ENCODE peak calls at places on chromosomes 6 and 20, in eight cellular contexts. X, J, Q, W, U, B, Z and D are unnamed samples.

GRCh38 chr6:27096834-27097511 is 150.5 kb upstream of the PRSS16 start:
- DNase-seq in X (peak), J (peak), Q (no peak), W (peak), U (peak), B (peak), Z (no peak), D (peak)

GRCh38 chr6:81758221-81758620 is 5.7 kb upstream of the TENT5A start:
- DNase-seq in X (no peak), J (no peak), Q (no peak), W (no peak), U (no peak), B (no peak), Z (no peak), D (no peak)

GRCh38 chr6:86683132-86683908 is 254.0 kb upstream of the HTR1E start:
- DNase-seq in X (no peak), J (no peak), Q (no peak), W (no peak), U (no peak), B (no peak), Z (no peak), D (no peak)

GRCh38 chr20:19212524-19213502 is at the start of gene SLC24A3:
- DNase-seq in X (peak), J (peak), Q (peak), W (peak), U (peak), B (peak), Z (no peak), D (peak)

GRCh38 chr6:145814035-145814500 is 527 bp downstream of the FBXO30 start:
- DNase-seq in X (peak), J (no peak), Q (no peak), W (peak), U (peak), B (no peak), Z (no peak), D (no peak)

GRCh38 chr20:31602779-31603441 is 2.2 kb upstream of the ID1 start:
- DNase-seq in X (no peak), J (peak), Q (no peak), W (peak), U (peak), B (no peak), Z (peak), D (peak)

GRCh38 chr20:53513489-53514298 is 79.9 kb downstream of the ZNF217 start:
- DNase-seq in X (no peak), J (no peak), Q (peak), W (no peak), U (no peak), B (no peak), Z (no peak), D (no peak)

GRCh38 chr20:64140956-64141355 is 23.3 kb upstream of the MYT1 start:
- DNase-seq in X (no peak), J (no peak), Q (peak), W (no peak), U (no peak), B (no peak), Z (no peak), D (no peak)

GRCh38 chr6:45344900-45345299 is 16.8 kb downstream of the RUNX2 start:
- DNase-seq in X (no peak), J (no peak), Q (no peak), W (no peak), U (no peak), B (no peak), Z (no peak), D (no peak)

GRCh38 chr20:46939031-46939430 is 44.4 kb downstream of the EYA2 start:
- DNase-seq in X (peak), J (no peak), Q (no peak), W (peak), U (peak), B (no peak), Z (no peak), D (no peak)

GRCh38 chr20:44500221-44500620 is 21.6 kb downstream of the SERINC3 start:
- DNase-seq in X (no peak), J (no peak), Q (no peak), W (no peak), U (no peak), B (no peak), Z (no peak), D (no peak)

GRCh38 chr20:45983279-45983743 is 11.3 kb upstream of the ZNF335 start:
- DNase-seq in X (no peak), J (no peak), Q (no peak), W (no peak), U (peak), B (no peak), Z (no peak), D (no peak)

GRCh38 chr6:21073318-21073839 is 520.2 kb upstream of the SOX4 start:
- DNase-seq in X (no peak), J (no peak), Q (no peak), W (no peak), U (no peak), B (no peak), Z (no peak), D (no peak)

GRCh38 chr6:106885659-106886058 is 88.9 kb downstream of the CD24 start:
- DNase-seq in X (no peak), J (no peak), Q (no peak), W (no peak), U (no peak), B (no peak), Z (no peak), D (no peak)

GRCh38 chr6:164505425-164505824 is 804.0 kb downstream of the C6orf118 start:
- DNase-seq in X (no peak), J (no peak), Q (no peak), W (no peak), U (no peak), B (no peak), Z (no peak), D (no peak)

GRCh38 chr20:19785173-19785799 is 27.2 kb downstream of the RIN2 start:
- DNase-seq in X (no peak), J (no peak), Q (no peak), W (peak), U (no peak), B (no peak), Z (no peak), D (no peak)

GRCh38 chr6:27279513-27280063 is 32.1 kb downstream of the PRSS16 start:
- DNase-seq in X (peak), J (no peak), Q (no peak), W (no peak), U (peak), B (no peak), Z (no peak), D (no peak)

GRCh38 chr6:145091102-145091826 is 644.1 kb downstream of the EPM2A start:
- DNase-seq in X (no peak), J (no peak), Q (no peak), W (no peak), U (no peak), B (no peak), Z (no peak), D (no peak)

GRCh38 chr20:30175681-30176080 is 1081.8 kb upstream of the DEFB115 start:
- DNase-seq in X (no peak), J (no peak), Q (no peak), W (no peak), U (no peak), B (no peak), Z (no peak), D (no peak)

GRCh38 chr6:125392682-125393081 is 90.9 kb upstream of the HDDC2 start:
- DNase-seq in X (no peak), J (peak), Q (no peak), W (no peak), U (no peak), B (no peak), Z (no peak), D (peak)

GRCh38 chr6:170172406-170172805 is 118.5 kb downstream of the DLL1 start:
- DNase-seq in X (no peak), J (no peak), Q (peak), W (no peak), U (no peak), B (no peak), Z (no peak), D (no peak)

GRCh38 chr20:12358006-12358654 is 440.4 kb downstream of the BTBD3 start:
- DNase-seq in X (peak), J (no peak), Q (no peak), W (peak), U (peak), B (no peak), Z (no peak), D (no peak)
- TF ChIP-seq CTCF in X (peak), J (peak), Q (no peak), W (peak), U (peak), B (no peak), Z (no peak), D (no peak)

GRCh38 chr6:108115598-108116058 is 41.1 kb upstream of the OSTM1 start:
- DNase-seq in X (peak), J (peak), Q (no peak), W (peak), U (peak), B (no peak), Z (no peak), D (peak)
- TF ChIP-seq CTCF in X (peak), J (peak), Q (no peak), W (peak), U (peak), B (no peak), Z (no peak), D (no peak)

DNA sequence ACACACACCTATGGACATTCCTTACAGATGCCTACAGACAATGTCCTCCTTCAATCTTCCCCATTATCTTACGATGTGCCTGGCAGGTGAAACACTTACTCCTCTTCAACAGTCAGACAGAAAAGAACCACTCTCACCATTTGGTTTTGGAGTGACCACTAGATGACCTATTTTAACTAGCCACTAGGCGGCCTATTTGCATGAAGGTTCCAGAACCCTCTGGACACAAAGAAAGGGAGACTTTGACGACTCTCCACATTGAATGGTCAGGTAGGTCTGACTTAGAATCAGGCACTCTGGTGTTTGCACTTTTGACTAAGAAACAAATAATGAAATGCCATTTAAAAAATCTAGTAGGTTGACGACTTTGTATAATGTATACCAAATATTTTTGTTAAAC is 42.0 kb downstream of the PNLDC1 start:
- DNase-seq in X (no peak), J (no peak), Q (no peak), W (peak), U (no peak), B (no peak), Z (no peak), D (no peak)
- TF ChIP-seq CTCF in X (peak), J (peak), Q (no peak), W (peak), U (peak), B (no peak), Z (no peak), D (no peak)

DNA sequence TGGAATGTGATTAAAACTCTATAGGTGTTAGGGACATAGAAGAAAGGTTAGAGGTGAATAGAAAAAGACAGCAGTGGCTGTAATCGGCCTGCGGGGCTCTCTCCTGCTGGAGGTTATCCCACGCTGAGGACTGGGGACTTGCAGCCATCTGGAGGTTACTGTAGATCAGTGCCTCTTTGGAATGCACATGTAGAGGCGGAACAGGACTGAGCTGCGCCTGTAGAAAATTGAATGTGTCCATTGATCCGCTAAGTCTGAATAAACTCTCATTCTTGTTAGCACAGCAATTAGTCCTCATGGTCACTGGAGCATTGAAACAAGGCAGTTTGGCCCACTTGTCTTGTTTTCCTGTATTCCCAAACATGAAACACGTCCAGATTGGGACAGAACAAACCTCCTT is 46.3 kb upstream of the F13A1 start:
- DNase-seq in X (peak), J (no peak), Q (no peak), W (no peak), U (peak), B (no peak), Z (no peak), D (no peak)
- TF ChIP-seq CTCF in X (peak), J (no peak), Q (no peak), W (no peak), U (peak), B (no peak), Z (no peak), D (no peak)

GRCh38 chr6:3506195-3506594 is 49.3 kb upstream of the SLC22A23 start:
- DNase-seq in X (no peak), J (no peak), Q (no peak), W (no peak), U (no peak), B (no peak), Z (no peak), D (no peak)
- TF ChIP-seq CTCF in X (no peak), J (no peak), Q (no peak), W (no peak), U (no peak), B (no peak), Z (no peak), D (no peak)

DNA sequence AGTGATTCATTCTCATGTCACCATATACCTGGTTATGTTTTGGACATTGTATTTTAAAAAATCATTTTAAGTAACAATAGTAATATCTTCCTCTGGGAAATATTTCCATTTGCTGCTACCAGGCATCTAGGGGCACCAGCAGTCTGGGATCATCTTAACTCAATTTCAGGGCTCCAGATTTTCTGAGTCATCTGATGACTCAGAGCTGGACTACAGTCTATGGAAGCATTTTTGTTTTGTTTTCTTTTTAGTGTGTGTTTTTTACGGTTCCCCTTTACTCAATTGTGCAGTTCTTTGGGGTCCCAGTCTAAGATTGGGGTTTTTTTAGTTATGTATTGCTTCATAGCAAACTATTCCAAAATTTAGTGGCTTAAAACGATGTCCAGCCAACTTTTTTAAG is 5.7 kb upstream of the FKBP5 start:
- DNase-seq in X (no peak), J (no peak), Q (no peak), W (peak), U (no peak), B (no peak), Z (no peak), D (no peak)
- TF ChIP-seq CTCF in X (no peak), J (no peak), Q (no peak), W (no peak), U (no peak), B (no peak), Z (no peak), D (no peak)

GRCh38 chr6:105300090-105300489 is 102.8 kb downstream of the PREP start:
- DNase-seq in X (no peak), J (no peak), Q (no peak), W (peak), U (no peak), B (no peak), Z (no peak), D (no peak)

GRCh38 chr6:105301072-105301503 is 101.8 kb downstream of the PREP start:
- DNase-seq in X (no peak), J (no peak), Q (no peak), W (no peak), U (no peak), B (no peak), Z (no peak), D (no peak)

GRCh38 chr6:105301756-105302616 is 100.9 kb downstream of the PREP start:
- DNase-seq in X (no peak), J (no peak), Q (no peak), W (no peak), U (no peak), B (no peak), Z (no peak), D (no peak)

GRCh38 chr6:105304366-105304765 is 98.5 kb downstream of the PREP start:
- DNase-seq in X (no peak), J (no peak), Q (no peak), W (no peak), U (no peak), B (no peak), Z (no peak), D (no peak)

DNA sequence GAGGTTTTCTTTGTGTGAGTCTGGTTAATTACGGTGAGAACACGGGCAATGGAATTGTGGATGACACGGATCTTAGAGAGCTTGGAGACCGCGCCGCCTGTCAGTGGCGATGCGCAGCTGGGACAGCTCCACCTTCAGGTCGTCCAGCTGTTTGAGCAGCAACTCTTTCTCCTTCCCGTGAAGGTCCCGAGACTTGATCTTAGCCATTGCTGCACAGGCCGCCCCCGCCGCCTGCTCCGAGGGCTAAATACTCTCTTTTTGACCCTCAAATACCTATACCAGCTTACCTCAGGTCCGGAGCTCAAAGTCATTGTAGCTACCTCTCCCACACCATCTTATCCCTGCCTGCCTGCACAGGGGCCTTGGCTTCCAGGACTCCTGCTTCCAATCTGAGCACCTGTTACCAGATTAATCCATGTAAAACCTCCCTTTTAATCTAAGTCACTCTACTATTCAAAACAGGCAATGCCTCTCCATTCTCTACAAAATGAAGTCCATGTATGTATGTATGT is 100.2 kb downstream of the PREP start:
- DNase-seq in X (peak), J (no peak), Q (no peak), W (no peak), U (peak), B (no peak), Z (no peak), D (no peak)
- TF ChIP-seq CTCF in X (peak), J (no peak), Q (no peak), W (no peak), U (peak), B (no peak), Z (no peak), D (no peak)

DNA sequence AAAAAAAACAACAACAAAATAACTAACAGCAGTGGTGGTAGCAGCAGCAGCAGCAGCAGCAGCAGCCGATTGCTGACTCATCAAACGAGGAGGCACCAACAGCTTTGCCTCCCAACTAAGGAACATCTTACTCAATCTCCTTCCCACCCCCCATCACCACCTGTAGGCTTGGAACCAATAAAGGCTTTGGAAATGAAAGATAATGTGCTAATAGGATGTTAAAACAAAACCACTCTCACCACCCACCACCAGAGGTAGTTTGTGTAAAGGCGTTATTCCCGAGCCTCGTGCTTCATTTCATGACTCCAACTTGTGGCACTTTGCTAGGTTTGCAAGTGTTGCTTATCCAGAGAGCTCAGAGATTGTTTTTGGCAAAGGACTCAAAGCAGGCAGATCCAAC is 346.5 kb downstream of the CD83 start:
- DNase-seq in X (peak), J (no peak), Q (no peak), W (peak), U (peak), B (no peak), Z (no peak), D (no peak)
- TF ChIP-seq CTCF in X (peak), J (no peak), Q (no peak), W (peak), U (peak), B (no peak), Z (no peak), D (no peak)

DNA sequence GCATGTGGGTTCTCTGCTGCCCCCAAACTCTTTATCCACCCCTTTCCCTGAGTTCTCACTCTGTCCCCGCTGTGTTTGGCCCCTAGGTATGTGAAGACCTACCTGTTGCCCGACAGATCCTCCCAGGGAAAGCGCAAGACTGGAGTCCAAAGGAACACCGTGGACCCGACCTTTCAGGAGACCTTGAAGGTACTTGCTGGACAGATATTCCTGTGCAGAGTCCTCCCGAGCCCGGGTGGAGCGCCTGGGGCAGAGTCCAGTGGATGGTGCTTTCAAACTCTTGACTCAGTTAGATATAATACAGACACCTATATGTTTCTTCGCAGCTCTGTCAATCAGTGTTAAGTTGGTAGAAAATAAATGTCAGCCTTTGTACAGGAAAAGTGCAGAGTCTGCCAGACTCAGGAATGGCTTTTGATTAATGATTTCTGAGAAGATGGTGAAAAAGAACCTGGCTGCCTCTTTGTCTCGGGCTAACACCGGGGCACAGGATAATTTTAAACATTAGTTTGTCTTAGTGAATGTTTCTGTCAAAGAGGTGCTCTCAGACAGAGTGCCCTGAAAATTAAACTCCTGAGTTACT is 67.2 kb downstream of the EZR start:
- DNase-seq in X (no peak), J (no peak), Q (no peak), W (no peak), U (no peak), B (no peak), Z (no peak), D (no peak)
- TF ChIP-seq CTCF in X (no peak), J (no peak), Q (no peak), W (no peak), U (no peak), B (no peak), Z (no peak), D (no peak)

GRCh38 chr6:95133578-95133977 is 443.8 kb upstream of the MANEA start:
- DNase-seq in X (no peak), J (no peak), Q (no peak), W (no peak), U (no peak), B (no peak), Z (no peak), D (no peak)
- TF ChIP-seq CTCF in X (peak), J (peak), Q (no peak), W (no peak), U (peak), B (no peak), Z (no peak), D (no peak)